ENCODE peak calls at places on chromosomes 1 and 21, in eight cellular contexts. O is activated CD8-positive, alpha-beta T cell treated with anti-CD3 and anti-CD28 coated beads for 36 hours; Y is PC-9; J is lower leg skin; L is cardiac fibroblast; F is brain microvascular endothelial cell; R is nephron progenitor cell; Z is fibroblast of the aortic adventitia. T is an unnamed sample.

GRCh38 chr1:158972841-158973240 is 36.9 kb upstream of the IFI16 start:
- DNase-seq in F (no peak), J (no peak), Y (no peak), O (peak; percentile 19), Z (peak; percentile 2), L (peak; percentile 20), R (no peak), T (no peak)

GRCh38 chr1:185769136-185769535 is 34.9 kb downstream of the HMCN1 start:
- DNase-seq in L (no peak), F (no peak), J (no peak), R (no peak), O (no peak), Y (no peak), Z (no peak), T (no peak)

GRCh38 chr1:156801409-156802121 is 15.1 kb downstream of the SH2D2A start:
- DNase-seq in R (no peak), O (no peak), F (peak; percentile 32), Y (no peak), Z (peak; percentile 97), L (peak; percentile 30), J (no peak), T (no peak)

GRCh38 chr1:21901473-21901847 is 35.6 kb downstream of the HSPG2 start:
- DNase-seq in J (no peak), R (no peak), Y (no peak), L (peak; percentile 68), F (no peak), Z (peak; percentile 77), O (no peak), T (no peak)

GRCh38 chr1:229158317-229159294 is 112.3 kb upstream of the RAB4A start:
- DNase-seq in Y (no peak), Z (no peak), O (no peak), J (peak; percentile 28), R (no peak), L (no peak), F (no peak), T (no peak)

GRCh38 chr21:45361033-45361997 is 43.6 kb upstream of the COL18A1 start:
- DNase-seq in R (no peak), L (no peak), O (no peak), F (no peak), Y (no peak), J (no peak), Z (no peak), T (no peak)

GRCh38 chr1:226603030-226603960 is 54.7 kb downstream of the STUM start:
- DNase-seq in F (no peak), J (peak; percentile 86), R (no peak), Z (peak; percentile 73), Y (no peak), O (no peak), L (peak; percentile 78), T (no peak)

GRCh38 chr1:194300340-194300739 is 1113.9 kb upstream of the B3GALT2 start:
- DNase-seq in Z (no peak), Y (no peak), F (no peak), O (no peak), L (no peak), J (no peak), R (no peak), T (no peak)

GRCh38 chr1:86507935-86508582 is 38.8 kb upstream of the CLCA4 start:
- DNase-seq in Z (peak; percentile 72), J (no peak), Y (no peak), F (peak; percentile 42), O (peak; percentile 36), L (peak; percentile 71), R (peak; percentile 12), T (no peak)

GRCh38 chr1:209645574-209646452 is 6.4 kb downstream of the LAMB3 start:
- DNase-seq in Z (no peak), J (no peak), R (no peak), L (no peak), F (no peak), O (no peak), Y (no peak), T (no peak)

GRCh38 chr1:182707116-182707515 is 22.7 kb upstream of the RGS8 start:
- DNase-seq in R (no peak), Y (no peak), O (no peak), L (no peak), Z (peak; percentile 39), J (no peak), F (no peak), T (no peak)

GRCh38 chr1:53593758-53594380 is 134.7 kb downstream of the DMRTB1 start:
- DNase-seq in F (no peak), L (no peak), O (peak; percentile 15), Y (no peak), J (no peak), Z (no peak), R (peak; percentile 77), T (no peak)
- TF ChIP-seq CTCF in F (peak; percentile 54), L (no peak), O (no peak), Y (peak; percentile 42), J (no peak), Z (peak; percentile 13), R (peak; percentile 68), T (no peak)

GRCh38 chr1:211603713-211604112 is 24.8 kb upstream of the SLC30A1 start:
- DNase-seq in J (no peak), Y (peak; percentile 82), R (no peak), Z (no peak), F (no peak), O (no peak), L (no peak), T (no peak)
- TF ChIP-seq CTCF in J (no peak), Y (no peak), R (no peak), Z (no peak), F (no peak), O (no peak), L (no peak), T (no peak)

GRCh38 chr1:3347257-3348020 is 107.0 kb upstream of the ARHGEF16 start:
- DNase-seq in R (no peak), O (no peak), J (no peak), F (no peak), L (no peak), Y (no peak), Z (no peak), T (no peak)

GRCh38 chr1:3348196-3348865 is 106.1 kb upstream of the ARHGEF16 start:
- DNase-seq in L (no peak), R (no peak), F (no peak), J (no peak), Y (no peak), Z (no peak), O (no peak), T (no peak)

GRCh38 chr1:3349968-3350299 is 104.5 kb upstream of the ARHGEF16 start:
- DNase-seq in R (no peak), J (no peak), L (no peak), Z (no peak), O (no peak), Y (no peak), F (no peak), T (no peak)

GRCh38 chr1:3350441-3351261 is 103.8 kb upstream of the ARHGEF16 start:
- DNase-seq in R (no peak), L (peak; percentile 6), J (no peak), Y (no peak), Z (peak; percentile 68), F (no peak), O (no peak), T (no peak)

DNA sequence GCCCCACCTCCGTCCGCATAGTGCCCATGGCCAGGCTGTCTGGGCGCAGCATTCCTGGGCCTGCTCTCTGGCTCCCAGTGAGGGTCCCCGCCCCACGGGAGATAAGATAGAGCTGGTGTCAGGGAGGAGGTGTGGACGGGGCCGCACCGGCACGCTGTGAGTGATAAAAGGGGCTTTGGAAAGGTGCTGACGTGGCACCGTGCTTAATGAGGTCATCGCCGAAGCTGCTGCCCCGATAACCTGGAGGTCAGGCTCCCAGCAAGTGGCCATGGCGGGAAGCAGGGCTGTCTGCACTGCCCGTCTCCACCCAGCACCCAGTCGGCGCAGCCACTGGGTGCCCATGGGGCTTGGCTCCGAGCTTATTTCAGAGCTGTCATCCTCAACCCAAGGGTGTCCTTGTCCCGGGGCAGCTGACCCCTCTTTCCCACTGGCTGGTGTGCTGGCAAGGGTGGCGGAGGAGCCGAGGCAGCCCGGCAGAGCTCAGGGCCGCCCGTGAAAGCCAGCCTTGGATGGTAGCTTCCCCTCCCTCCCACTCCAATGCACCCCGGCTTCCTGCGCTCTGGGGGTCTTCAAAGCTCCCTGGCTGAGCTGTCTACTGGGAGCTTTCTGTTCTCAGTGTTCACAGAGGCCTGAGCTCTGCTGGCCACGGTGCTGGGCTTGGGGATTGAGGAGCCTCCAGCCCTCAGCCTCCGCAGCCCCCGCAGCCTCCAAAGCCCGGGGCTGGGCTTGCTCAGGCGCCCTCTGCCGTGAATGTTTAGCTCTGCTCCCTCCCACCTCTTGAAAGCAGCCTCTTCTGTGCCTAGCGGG is 105.1 kb upstream of the ARHGEF16 start:
- DNase-seq in R (peak; percentile 60), L (no peak), Y (no peak), O (no peak), J (no peak), Z (peak; percentile 17), F (no peak), T (no peak)
- TF ChIP-seq CTCF in R (peak; percentile 33), L (no peak), Y (no peak), O (no peak), J (no peak), Z (peak; percentile 42), F (peak; percentile 66), T (no peak)

GRCh38 chr1:203369666-203370065 is 18.7 kb upstream of the FMOD start:
- DNase-seq in Y (no peak), J (no peak), O (no peak), F (no peak), Z (no peak), L (no peak), R (no peak), T (no peak)

GRCh38 chr1:203367051-203367450 is 16.1 kb upstream of the FMOD start:
- DNase-seq in Z (no peak), R (no peak), L (no peak), Y (no peak), F (no peak), J (no peak), O (no peak), T (no peak)

GRCh38 chr1:203371288-203371687 is 20.4 kb upstream of the FMOD start:
- DNase-seq in O (no peak), R (no peak), F (no peak), L (no peak), J (no peak), Y (no peak), Z (no peak), T (no peak)

GRCh38 chr1:203366476-203366875 is 15.6 kb upstream of the FMOD start:
- DNase-seq in J (no peak), Z (no peak), Y (no peak), R (no peak), O (no peak), F (no peak), L (no peak), T (no peak)

DNA sequence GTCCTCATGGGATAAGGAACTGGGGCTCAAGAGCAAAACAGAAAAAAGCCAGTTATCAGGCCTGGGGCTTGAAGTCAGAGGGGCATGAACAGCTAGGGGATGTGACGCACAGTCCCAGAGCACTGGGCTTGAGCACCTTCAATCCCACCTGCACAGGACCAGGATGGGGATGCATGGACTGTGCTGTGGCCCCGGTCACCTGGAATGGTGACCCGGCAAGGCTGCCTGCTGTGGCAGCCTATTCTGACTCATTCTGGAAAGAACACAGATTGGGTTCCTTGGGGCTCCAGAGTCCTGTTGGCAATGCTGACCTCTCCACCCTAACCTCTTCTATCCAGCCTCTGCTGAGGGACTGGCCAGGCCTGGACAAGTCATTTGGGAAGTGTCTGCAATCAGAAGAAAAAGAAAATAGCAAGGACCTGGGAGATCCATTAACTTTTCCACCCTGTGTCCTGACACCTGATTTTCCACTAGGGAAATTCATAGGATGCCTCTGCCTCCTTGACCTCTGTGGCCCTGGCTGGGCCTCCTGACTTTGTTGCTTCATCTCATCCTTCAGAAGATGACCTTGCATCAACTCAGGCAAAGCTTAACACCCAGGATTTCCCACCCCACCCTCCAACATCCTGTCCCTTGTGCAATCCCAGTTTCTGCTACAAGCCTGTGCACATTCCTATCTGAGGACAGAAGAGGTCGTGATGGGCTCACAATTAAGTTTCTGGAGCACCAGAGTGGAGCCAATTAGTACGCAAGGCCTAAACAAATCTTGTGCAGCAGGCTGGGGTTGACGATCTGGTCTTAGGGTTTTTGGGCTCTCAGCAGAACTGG is 17.9 kb upstream of the FMOD start:
- DNase-seq in Y (no peak), Z (peak; percentile 92), J (peak; percentile 87), F (peak; percentile 18), L (peak; percentile 84), O (no peak), R (no peak), T (no peak)
- TF ChIP-seq CTCF in Y (no peak), Z (peak; percentile 62), J (no peak), F (peak; percentile 14), L (peak; percentile 43), O (no peak), R (no peak), T (no peak)